ENCODE peak calls at places on chromosomes 2 and 18, in eight cellular contexts. One of them, this sample, is unnamed.
A peak's percentile ranks its signal among the peaks of the same experiment; 100 is the strongest.

GRCh38 chr2:231211461-231211860 is 13.0 kb downstream of the ARMC9 start:
- DNase-seq in GM12865: no peak
- DNase-seq in activated CD8-positive, alpha-beta memory T cell treated with anti-CD3 and anti-CD28 coated beads for 4 hours: no peak
- DNase-seq in caudate nucleus: no peak
- DNase-seq in GM12878: no peak
- DNase-seq in uterus: no peak
- DNase-seq in sigmoid colon: no peak
- DNase-seq in nephron progenitor cell: no peak
- DNase-seq in this sample: no peak

GRCh38 chr2:46151582-46151981 is 145.6 kb upstream of the EPAS1 start:
- DNase-seq in GM12865: no peak
- DNase-seq in nephron progenitor cell: no peak
- DNase-seq in activated CD8-positive, alpha-beta memory T cell treated with anti-CD3 and anti-CD28 coated beads for 4 hours: no peak
- DNase-seq in sigmoid colon: no peak
- DNase-seq in uterus: no peak
- DNase-seq in GM12878: no peak
- DNase-seq in caudate nucleus: no peak
- DNase-seq in this sample: no peak

GRCh38 chr2:200467806-200468686 is 41.8 kb downstream of the KCTD18 start:
- DNase-seq in activated CD8-positive, alpha-beta memory T cell treated with anti-CD3 and anti-CD28 coated beads for 4 hours: no peak
- DNase-seq in caudate nucleus: no peak
- DNase-seq in sigmoid colon: no peak
- DNase-seq in uterus: no peak
- DNase-seq in GM12865: no peak
- DNase-seq in nephron progenitor cell: no peak
- DNase-seq in GM12878: no peak
- DNase-seq in this sample: no peak

GRCh38 chr2:231227309-231228162 is 29.1 kb downstream of the ARMC9 start:
- DNase-seq in uterus: peak; percentile 72
- DNase-seq in activated CD8-positive, alpha-beta memory T cell treated with anti-CD3 and anti-CD28 coated beads for 4 hours: no peak
- DNase-seq in nephron progenitor cell: peak; percentile 44
- DNase-seq in GM12865: peak; percentile 90
- DNase-seq in sigmoid colon: peak; percentile 88
- DNase-seq in GM12878: peak; percentile 70
- DNase-seq in caudate nucleus: peak; percentile 6
- DNase-seq in this sample: peak; percentile 41

GRCh38 chr2:27369471-27370025 is 590 bp downstream of the EIF2B4 start:
- DNase-seq in nephron progenitor cell: no peak
- DNase-seq in GM12878: no peak
- DNase-seq in caudate nucleus: no peak
- DNase-seq in uterus: no peak
- DNase-seq in activated CD8-positive, alpha-beta memory T cell treated with anti-CD3 and anti-CD28 coated beads for 4 hours: no peak
- DNase-seq in GM12865: no peak
- DNase-seq in sigmoid colon: peak; percentile 84
- DNase-seq in this sample: peak; percentile 57

GRCh38 chr2:131521961-131522781 is 5.5 kb upstream of the CCDC74A start:
- DNase-seq in caudate nucleus: no peak
- DNase-seq in uterus: no peak
- DNase-seq in nephron progenitor cell: no peak
- DNase-seq in sigmoid colon: peak; percentile 62
- DNase-seq in GM12865: no peak
- DNase-seq in GM12878: no peak
- DNase-seq in activated CD8-positive, alpha-beta memory T cell treated with anti-CD3 and anti-CD28 coated beads for 4 hours: no peak
- DNase-seq in this sample: no peak

GRCh38 chr2:177322801-177323261 is 58.3 kb upstream of the NFE2L2 start:
- DNase-seq in GM12865: no peak
- DNase-seq in sigmoid colon: no peak
- DNase-seq in caudate nucleus: no peak
- DNase-seq in nephron progenitor cell: no peak
- DNase-seq in uterus: no peak
- DNase-seq in GM12878: no peak
- DNase-seq in activated CD8-positive, alpha-beta memory T cell treated with anti-CD3 and anti-CD28 coated beads for 4 hours: no peak
- DNase-seq in this sample: no peak

GRCh38 chr2:177327065-177327464 is 62.5 kb upstream of the NFE2L2 start:
- DNase-seq in GM12878: no peak
- DNase-seq in sigmoid colon: no peak
- DNase-seq in caudate nucleus: no peak
- DNase-seq in activated CD8-positive, alpha-beta memory T cell treated with anti-CD3 and anti-CD28 coated beads for 4 hours: no peak
- DNase-seq in nephron progenitor cell: no peak
- DNase-seq in GM12865: no peak
- DNase-seq in uterus: no peak
- DNase-seq in this sample: no peak

GRCh38 chr2:36357506-36358316 is 2.1 kb downstream of the CRIM1 start:
- DNase-seq in caudate nucleus: peak; percentile 45
- DNase-seq in sigmoid colon: peak; percentile 83
- DNase-seq in activated CD8-positive, alpha-beta memory T cell treated with anti-CD3 and anti-CD28 coated beads for 4 hours: no peak
- DNase-seq in GM12865: peak; percentile 29
- DNase-seq in uterus: peak; percentile 48
- DNase-seq in GM12878: no peak
- DNase-seq in nephron progenitor cell: peak; percentile 50
- DNase-seq in this sample: peak; percentile 56

GRCh38 chr2:237074211-237074993 is 11.3 kb upstream of the COPS8 start:
- DNase-seq in nephron progenitor cell: no peak
- DNase-seq in caudate nucleus: no peak
- DNase-seq in GM12878: no peak
- DNase-seq in GM12865: no peak
- DNase-seq in sigmoid colon: no peak
- DNase-seq in uterus: no peak
- DNase-seq in activated CD8-positive, alpha-beta memory T cell treated with anti-CD3 and anti-CD28 coated beads for 4 hours: no peak
- DNase-seq in this sample: no peak

GRCh38 chr2:163778045-163778753 is 42.4 kb upstream of the FIGN start:
- DNase-seq in activated CD8-positive, alpha-beta memory T cell treated with anti-CD3 and anti-CD28 coated beads for 4 hours: no peak
- DNase-seq in sigmoid colon: no peak
- DNase-seq in uterus: no peak
- DNase-seq in GM12878: no peak
- DNase-seq in caudate nucleus: no peak
- DNase-seq in nephron progenitor cell: no peak
- DNase-seq in GM12865: no peak
- DNase-seq in this sample: no peak

GRCh38 chr18:59386909-59387515 is 27.9 kb upstream of the LMAN1 start:
- DNase-seq in sigmoid colon: no peak
- DNase-seq in GM12878: no peak
- DNase-seq in GM12865: no peak
- DNase-seq in uterus: no peak
- DNase-seq in activated CD8-positive, alpha-beta memory T cell treated with anti-CD3 and anti-CD28 coated beads for 4 hours: no peak
- DNase-seq in nephron progenitor cell: no peak
- DNase-seq in caudate nucleus: no peak
- DNase-seq in this sample: no peak